ENCODE peak calls at places on chromosomes 7 and 10, in four cellular contexts. F, J, Q and R are unnamed samples.

GRCh38 chr7:5012985-5013384 is 32.7 kb upstream of the RBAK start:
- DNase-seq in F (no peak), J (no peak), Q (no peak), R (no peak)

GRCh38 chr10:26232174-26232573 is 15.6 kb downstream of the GAD2 start:
- DNase-seq in F (no peak), J (no peak), Q (no peak), R (no peak)

GRCh38 chr7:157250605-157251228 is 86.1 kb upstream of the DNAJB6 start:
- DNase-seq in F (no peak), J (peak), Q (no peak), R (peak)

GRCh38 chr10:75772153-75772887 is 340.9 kb downstream of the LRMDA start:
- DNase-seq in F (no peak), J (no peak), Q (no peak), R (no peak)

GRCh38 chr10:62779487-62780248 is 24.9 kb upstream of the ADO start:
- DNase-seq in F (no peak), J (peak), Q (no peak), R (no peak)

GRCh38 chr10:123294886-123295285 is 140.7 kb downstream of the BUB3 start:
- DNase-seq in F (no peak), J (no peak), Q (no peak), R (no peak)

GRCh38 chr7:112159346-112159745 is 46.9 kb downstream of the DOCK4 start:
- DNase-seq in F (no peak), J (no peak), Q (no peak), R (no peak)

GRCh38 chr7:70210200-70210960 is 612.1 kb downstream of the AUTS2 start:
- DNase-seq in F (no peak), J (no peak), Q (no peak), R (no peak)

GRCh38 chr10:69458426-69459100 is 7.3 kb downstream of the TSPAN15 start:
- DNase-seq in F (peak), J (no peak), Q (no peak), R (no peak)

GRCh38 chr7:43164757-43165156 is 52.3 kb downstream of the HECW1 start:
- DNase-seq in F (no peak), J (peak), Q (no peak), R (no peak)

GRCh38 chr10:96656839-96657238 is 63.5 kb downstream of the PIK3AP1 start:
- DNase-seq in F (no peak), J (no peak), Q (no peak), R (no peak)

GRCh38 chr10:50326757-50327701 is 75.7 kb upstream of the ASAH2 start:
- DNase-seq in F (no peak), J (peak), Q (peak), R (no peak)

GRCh38 chr10:122018951-122019413 is 30.0 kb downstream of the TACC2 start:
- DNase-seq in F (no peak), J (no peak), Q (no peak), R (no peak)

GRCh38 chr7:1913290-1914282 is 243.5 kb downstream of the ELFN1 start:
- DNase-seq in F (no peak), J (no peak), Q (no peak), R (no peak)

GRCh38 chr10:17882557-17882956 is 69.2 kb upstream of the SLC39A12 start:
- DNase-seq in F (no peak), J (no peak), Q (no peak), R (no peak)

GRCh38 chr7:127751723-127752448 is 99.9 kb downstream of the SND1 start:
- DNase-seq in F (no peak), J (peak), Q (no peak), R (no peak)

GRCh38 chr7:3279147-3279818 is 21.8 kb upstream of the SDK1 start:
- DNase-seq in F (no peak), J (no peak), Q (no peak), R (no peak)

GRCh38 chr10:87036623-87037022 is 16.5 kb downstream of the FAM25A start:
- DNase-seq in F (no peak), J (no peak), Q (no peak), R (no peak)

GRCh38 chr7:17690030-17690429 is 250.3 kb downstream of the SNX13 start:
- DNase-seq in F (no peak), J (peak), Q (no peak), R (no peak)

GRCh38 chr7:108413782-108414492 is 42.3 kb downstream of the NRCAM start:
- DNase-seq in F (no peak), J (peak), Q (no peak), R (no peak)

GRCh38 chr10:26432938-26433337 is 5.2 kb upstream of the APBB1IP start:
- DNase-seq in F (no peak), J (no peak), Q (no peak), R (no peak)

GRCh38 chr7:79761876-79762429 is 308.5 kb upstream of the MAGI2 start:
- DNase-seq in F (no peak), J (no peak), Q (no peak), R (no peak)

GRCh38 chr10:43878386-43878785 is 229.7 kb upstream of the ZNF32 start:
- DNase-seq in F (no peak), J (no peak), Q (peak), R (no peak)

GRCh38 chr7:82020076-82020475 is 250.2 kb upstream of the HGF start:
- DNase-seq in F (no peak), J (no peak), Q (no peak), R (no peak)

GRCh38 chr10:79224263-79224949 is 122.9 kb upstream of the PPIF start:
- DNase-seq in F (peak), J (no peak), Q (no peak), R (no peak)

GRCh38 chr10:51770719-51771118 is 71.3 kb upstream of the CSTF2T start:
- DNase-seq in F (no peak), J (no peak), Q (no peak), R (no peak)

GRCh38 chr7:138900040-138900828 is 81.0 kb downstream of the KIAA1549 start:
- DNase-seq in F (no peak), J (no peak), Q (no peak), R (no peak)

GRCh38 chr7:117338020-117338419 is 15.2 kb upstream of the WNT2 start:
- DNase-seq in F (no peak), J (no peak), Q (no peak), R (no peak)
- TF ChIP-seq CTCF in F (no peak), J (no peak), Q (no peak), R (no peak)

GRCh38 chr7:19015066-19015465 is 102.4 kb downstream of the TWIST1 start:
- DNase-seq in F (no peak), J (no peak), Q (no peak), R (no peak)

GRCh38 chr7:19020711-19021110 is 96.7 kb downstream of the TWIST1 start:
- DNase-seq in F (no peak), J (no peak), Q (no peak), R (no peak)

GRCh38 chr7:19020062-19020461 is 97.4 kb downstream of the TWIST1 start:
- DNase-seq in F (no peak), J (no peak), Q (no peak), R (no peak)

GRCh38 chr7:19016140-19016539 is 101.3 kb downstream of the TWIST1 start:
- DNase-seq in F (no peak), J (peak), Q (no peak), R (no peak)

DNA sequence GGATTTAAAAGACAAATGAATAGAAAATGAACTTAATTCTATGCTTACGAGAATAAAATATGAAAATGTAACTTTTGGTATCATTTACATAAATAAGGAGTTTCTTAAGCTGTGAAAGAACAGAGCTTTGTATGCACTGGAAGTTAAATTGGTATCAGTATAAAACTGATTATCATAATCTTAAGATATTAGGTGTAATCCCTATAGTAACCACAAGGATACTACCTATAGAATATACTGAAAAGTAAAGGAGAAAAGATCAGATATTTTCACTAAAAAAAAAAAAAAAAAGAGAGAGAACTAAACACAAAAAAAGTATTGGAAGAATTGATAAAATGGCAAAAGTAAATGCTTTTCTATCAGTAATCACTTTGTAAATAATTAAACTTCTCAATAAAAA is 100.1 kb downstream of the TWIST1 start:
- DNase-seq in F (no peak), J (no peak), Q (no peak), R (no peak)
- TF ChIP-seq CTCF in F (no peak), J (no peak), Q (no peak), R (peak)

DNA sequence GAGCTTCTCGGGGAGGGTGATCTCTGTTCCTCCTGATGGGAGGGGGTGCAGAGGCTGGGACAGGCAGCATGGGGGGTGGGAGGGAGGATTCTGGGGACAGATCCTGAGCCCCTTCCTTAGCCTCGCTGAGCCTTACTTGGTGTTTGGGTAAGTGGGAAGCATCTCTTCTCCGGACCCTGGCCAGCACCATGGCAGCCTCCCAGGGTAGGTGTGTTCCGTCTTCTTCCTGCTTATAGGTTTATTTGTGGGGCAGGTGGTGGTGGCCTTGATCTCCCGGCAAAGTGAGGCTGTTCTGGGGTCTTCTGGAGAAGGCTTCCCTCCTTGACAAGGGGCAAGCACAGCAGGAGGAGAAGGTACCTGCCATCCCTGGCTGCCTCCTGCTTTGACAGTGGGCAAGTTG is 226.9 kb downstream of the GLRX3 start:
- DNase-seq in F (no peak), J (no peak), Q (no peak), R (no peak)
- TF ChIP-seq CTCF in F (no peak), J (no peak), Q (no peak), R (no peak)

GRCh38 chr10:28201666-28202400 is 101.0 kb downstream of the MPP7 start:
- DNase-seq in F (no peak), J (no peak), Q (no peak), R (no peak)
- TF ChIP-seq CTCF in F (no peak), J (no peak), Q (no peak), R (no peak)